ENCODE peak calls at places on chromosomes 11 and 22, in six cellular contexts. R is CD4-positive, CD25-positive, alpha-beta regulatory T cell; P is mesendoderm; K is CD8-positive, alpha-beta memory T cell; Y is mesenchymal stem cell; A is suprapubic skin. C is an unnamed sample.

GRCh38 chr22:27318516-27318915 is 483.0 kb downstream of the MN1 start:
- DNase-seq in R (no peak), P (peak; percentile 27), K (no peak), Y (peak; percentile 96), A (no peak), C (no peak)

GRCh38 chr11:61080986-61081590 is 21.2 kb upstream of the CD5 start:
- DNase-seq in R (no peak), P (peak; percentile 17), K (no peak), Y (no peak), A (no peak), C (no peak)

GRCh38 chr11:84396521-84396920 is 1110.4 kb upstream of the CCDC90B start:
- DNase-seq in R (no peak), P (peak; percentile 59), K (no peak), Y (no peak), A (no peak), C (no peak)

GRCh38 chr11:94658386-94658785 is 91.2 kb downstream of the PIWIL4 start:
- DNase-seq in R (no peak), P (no peak), K (no peak), Y (no peak), A (no peak), C (no peak)

GRCh38 chr11:14414470-14415461 is 55.8 kb upstream of the RRAS2 start:
- DNase-seq in R (peak; percentile 43), P (peak; percentile 56), K (peak; percentile 47), Y (peak; percentile 23), A (no peak), C (peak; percentile 59)

GRCh38 chr11:64858467-64859401 is 14.3 kb upstream of the CDC42BPG start:
- DNase-seq in R (peak; percentile 71), P (no peak), K (peak; percentile 65), Y (no peak), A (peak; percentile 63), C (peak; percentile 51)

GRCh38 chr22:17368727-17369552 is at the start of gene CECR2:
- DNase-seq in R (no peak), P (peak; percentile 95), K (no peak), Y (peak; percentile 1), A (no peak), C (peak; percentile 33)

GRCh38 chr11:110196241-110196754 is 100.1 kb downstream of the RDX start:
- DNase-seq in R (no peak), P (no peak), K (no peak), Y (peak; percentile 55), A (peak; percentile 34), C (no peak)

GRCh38 chr11:46450846-46451470 is 59.4 kb upstream of the CHRM4 start:
- DNase-seq in R (no peak), P (no peak), K (no peak), Y (no peak), A (no peak), C (no peak)

GRCh38 chr11:67640758-67641113 is 1.2 kb upstream of the TBX10 start:
- DNase-seq in R (no peak), P (no peak), K (no peak), Y (no peak), A (peak; percentile 54), C (no peak)

GRCh38 chr22:36365020-36365411 is 22.8 kb downstream of the MYH9 start:
- DNase-seq in R (peak; percentile 86), P (peak; percentile 88), K (peak; percentile 85), Y (peak; percentile 99), A (no peak), C (peak; percentile 76)

GRCh38 chr22:42438293-42438650 is 6.1 kb upstream of the NFAM1 start:
- DNase-seq in R (no peak), P (peak; percentile 90), K (no peak), Y (no peak), A (no peak), C (no peak)

GRCh38 chr11:61011950-61012830 is 40.7 kb downstream of the CD6 start:
- DNase-seq in R (no peak), P (peak; percentile 59), K (no peak), Y (no peak), A (no peak), C (no peak)

GRCh38 chr11:65773784-65774411 is 6.9 kb downstream of the AP5B1 start:
- DNase-seq in R (no peak), P (no peak), K (no peak), Y (no peak), A (no peak), C (no peak)

GRCh38 chr11:30855383-30856006 is 269.3 kb upstream of the MPPED2 start:
- DNase-seq in R (no peak), P (no peak), K (no peak), Y (peak; percentile 11), A (no peak), C (no peak)

GRCh38 chr11:16750417-16750816 is 12.0 kb downstream of the C11orf58 start:
- DNase-seq in R (no peak), P (no peak), K (no peak), Y (no peak), A (no peak), C (no peak)

GRCh38 chr11:67301951-67302516 is 1.3 kb upstream of the SSH3 start:
- DNase-seq in R (no peak), P (peak; percentile 75), K (no peak), Y (peak; percentile 85), A (peak; percentile 78), C (no peak)

GRCh38 chr11:69353696-69354544 is 60.0 kb downstream of the MYEOV start:
- DNase-seq in R (no peak), P (no peak), K (no peak), Y (no peak), A (no peak), C (no peak)

GRCh38 chr11:44832452-44832851 is 105.7 kb downstream of the TSPAN18 start:
- DNase-seq in R (no peak), P (no peak), K (no peak), Y (no peak), A (no peak), C (no peak)

GRCh38 chr11:44831605-44832394 is 105.0 kb downstream of the TSPAN18 start:
- DNase-seq in R (no peak), P (no peak), K (no peak), Y (no peak), A (no peak), C (no peak)

GRCh38 chr11:44833869-44834452 is 107.2 kb downstream of the TSPAN18 start:
- DNase-seq in R (no peak), P (peak; percentile 60), K (no peak), Y (no peak), A (no peak), C (no peak)

GRCh38 chr11:44834846-44835245 is 108.1 kb downstream of the TSPAN18 start:
- DNase-seq in R (no peak), P (no peak), K (no peak), Y (no peak), A (no peak), C (no peak)

GRCh38 chr11:44833221-44833620 is 106.5 kb downstream of the TSPAN18 start:
- DNase-seq in R (no peak), P (no peak), K (no peak), Y (no peak), A (no peak), C (no peak)
- H3K27me3 ChIP-seq in R (no peaks in the 10 kb centered on the region), P (no peaks in the 10 kb centered on the region), K (no peaks in the 10 kb centered on the region), Y (peaks cover 48% of the 10 kb centered on the region), A (no peaks in the 10 kb centered on the region), C (no peaks in the 10 kb centered on the region)

DNA sequence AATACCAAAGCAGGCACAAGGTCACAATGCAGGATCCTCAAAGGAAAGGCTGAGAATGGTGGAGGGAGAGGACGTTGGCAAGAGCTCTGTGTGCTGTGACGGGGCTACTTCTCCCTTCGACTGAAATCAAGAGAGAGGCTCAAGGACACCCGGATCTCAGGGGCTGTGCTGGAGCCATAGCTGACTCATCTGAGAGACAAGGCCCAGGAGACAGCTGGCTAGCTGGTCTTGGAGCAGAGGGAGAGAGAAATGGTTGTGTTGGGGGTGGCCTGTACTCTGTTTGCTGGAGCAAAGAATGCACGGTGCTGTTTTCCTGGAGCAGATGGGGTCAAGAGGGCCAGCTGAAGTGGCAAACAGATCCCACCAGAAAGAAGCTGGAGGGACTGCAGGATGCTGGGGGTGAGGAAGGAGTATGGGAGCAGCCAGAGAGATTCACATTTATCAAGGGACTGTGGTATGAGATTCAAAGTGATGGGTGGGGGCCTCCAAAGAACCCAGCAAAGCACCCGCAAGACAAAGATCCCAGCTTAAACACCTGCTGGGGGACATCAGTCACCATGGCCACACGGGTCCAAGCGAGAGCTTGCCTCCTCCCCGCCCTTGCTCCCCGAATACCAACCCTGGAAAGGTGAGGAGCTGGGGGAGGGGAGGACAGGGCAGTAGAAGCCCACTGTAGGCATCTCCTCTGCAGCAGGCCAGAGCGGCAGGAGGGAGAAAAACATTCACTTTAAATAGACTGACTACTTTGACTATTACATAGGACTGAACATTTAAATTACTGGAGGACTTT is 40.8 kb downstream of the MAP6 start:
- DNase-seq in R (no peak), P (peak; percentile 10), K (no peak), Y (peak; percentile 78), A (no peak), C (no peak)
- H3K27me3 ChIP-seq in R (peaks cover 18% of the 10 kb centered on the region), P (no peaks in the 10 kb centered on the region), K (no peaks in the 10 kb centered on the region), Y (peaks cover 20% of the 10 kb centered on the region), A (no peaks in the 10 kb centered on the region), C (peaks cover 7% of the 10 kb centered on the region)

GRCh38 chr11:132464939-132465338 is 1067.4 kb downstream of the OPCML start:
- DNase-seq in R (no peak), P (no peak), K (no peak), Y (no peak), A (no peak), C (no peak)
- H3K27me3 ChIP-seq in R (no peaks in the 10 kb centered on the region), P (no peaks in the 10 kb centered on the region), K (no peaks in the 10 kb centered on the region), Y (no peaks in the 10 kb centered on the region), A (no peaks in the 10 kb centered on the region), C (no peaks in the 10 kb centered on the region)

DNA sequence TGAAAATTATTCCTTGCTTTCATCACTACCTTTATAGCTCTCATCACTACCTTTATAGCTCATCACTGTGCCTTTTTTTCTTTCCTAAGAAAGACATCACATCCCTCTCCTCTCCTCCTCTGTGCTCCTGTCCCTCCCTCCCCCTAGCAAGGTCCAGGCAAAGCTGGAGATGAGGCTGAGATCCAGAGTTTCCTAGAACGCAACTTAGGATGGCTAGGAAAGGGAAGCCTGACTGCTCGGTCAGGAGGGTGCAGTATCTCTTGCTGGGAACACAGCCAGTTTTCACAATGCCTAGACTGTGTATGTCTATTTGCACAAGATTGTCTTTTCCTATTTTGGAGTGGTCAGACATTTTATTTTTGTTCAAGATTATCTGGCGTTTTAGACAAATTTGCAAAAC is 24.7 kb downstream of the TUB start:
- DNase-seq in R (no peak), P (no peak), K (no peak), Y (no peak), A (no peak), C (no peak)
- H3K27me3 ChIP-seq in R (no peaks in the 10 kb centered on the region), P (no peaks in the 10 kb centered on the region), K (no peaks in the 10 kb centered on the region), Y (peaks cover 9% of the 10 kb centered on the region), A (no peaks in the 10 kb centered on the region), C (no peaks in the 10 kb centered on the region)

DNA sequence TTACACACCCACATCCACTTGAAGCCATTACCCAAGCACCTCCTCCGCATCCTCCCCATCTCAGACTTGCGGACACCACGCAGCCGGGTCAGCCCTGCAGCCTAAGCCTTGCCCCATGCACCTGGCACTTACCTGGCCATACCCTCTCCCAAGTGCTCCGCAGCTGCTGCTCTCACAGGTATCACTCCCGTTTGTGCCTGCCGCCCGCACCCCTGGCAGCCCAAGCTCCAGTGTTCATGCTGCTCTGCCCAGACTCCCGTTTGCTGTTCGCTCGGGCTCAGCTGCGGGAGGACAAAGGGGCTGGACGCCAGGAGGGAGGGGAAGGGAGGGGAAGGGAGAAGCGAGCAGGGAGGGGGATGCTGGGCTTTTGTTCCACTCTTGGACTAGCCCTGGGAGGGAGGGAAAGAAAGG is at the start of gene KLHL35:
- DNase-seq in R (no peak), P (no peak), K (no peak), Y (no peak), A (no peak), C (no peak)
- H3K27me3 ChIP-seq in R (peaks cover 12% of the 10 kb centered on the region), P (peaks cover 31% of the 10 kb centered on the region), K (peaks cover 13% of the 10 kb centered on the region), Y (peaks cover 50% of the 10 kb centered on the region), A (peaks cover 36% of the 10 kb centered on the region), C (peaks cover 38% of the 10 kb centered on the region)

C was measured in CD4-positive, alpha-beta T cell.